ENCODE peak calls at places on chromosome 4, in five cellular contexts. One of them, this sample, is unnamed.

GRCh38 chr4:37769590-37769989 is 56.9 kb upstream of the PGM2 start:
- DNase-seq in NCI-H1417: no peak
- DNase-seq in cardiac fibroblast: no peak
- DNase-seq in amygdala: no peak
- DNase-seq in endodermal cell: no peak
- DNase-seq in this sample: no peak

GRCh38 chr4:14827111-14827510 is 175.2 kb upstream of the CPEB2 start:
- DNase-seq in NCI-H1417: no peak
- DNase-seq in cardiac fibroblast: peak
- DNase-seq in amygdala: no peak
- DNase-seq in endodermal cell: no peak
- DNase-seq in this sample: no peak

GRCh38 chr4:40908297-40908696 is 158.5 kb downstream of the NSUN7 start:
- DNase-seq in NCI-H1417: peak
- DNase-seq in cardiac fibroblast: no peak
- DNase-seq in amygdala: no peak
- DNase-seq in endodermal cell: no peak
- DNase-seq in this sample: no peak

GRCh38 chr4:20832821-20833220 is 132.6 kb downstream of the PACRGL start:
- DNase-seq in NCI-H1417: no peak
- DNase-seq in cardiac fibroblast: peak
- DNase-seq in amygdala: no peak
- DNase-seq in endodermal cell: no peak
- DNase-seq in this sample: no peak

GRCh38 chr4:2842667-2843022 is 999 bp upstream of the ADD1 start:
- DNase-seq in NCI-H1417: no peak
- DNase-seq in cardiac fibroblast: no peak
- DNase-seq in amygdala: no peak
- DNase-seq in endodermal cell: no peak
- DNase-seq in this sample: no peak

GRCh38 chr4:71126719-71127118 is 133.3 kb downstream of the DCK start:
- DNase-seq in NCI-H1417: no peak
- DNase-seq in cardiac fibroblast: peak
- DNase-seq in amygdala: no peak
- DNase-seq in endodermal cell: no peak
- DNase-seq in this sample: no peak

GRCh38 chr4:3034231-3034630 is 40.1 kb downstream of the HTT-AS start:
- DNase-seq in NCI-H1417: no peak
- DNase-seq in cardiac fibroblast: no peak
- DNase-seq in amygdala: no peak
- DNase-seq in endodermal cell: no peak
- DNase-seq in this sample: no peak

GRCh38 chr4:19739101-19739651 is 512.5 kb upstream of the SLIT2 start:
- DNase-seq in NCI-H1417: no peak
- DNase-seq in cardiac fibroblast: peak
- DNase-seq in amygdala: no peak
- DNase-seq in endodermal cell: no peak
- DNase-seq in this sample: no peak

GRCh38 chr4:20297246-20297645 is 45.5 kb downstream of the SLIT2 start:
- DNase-seq in NCI-H1417: no peak
- DNase-seq in cardiac fibroblast: peak
- DNase-seq in amygdala: no peak
- DNase-seq in endodermal cell: no peak
- DNase-seq in this sample: no peak

GRCh38 chr4:108168672-108169562 is at the start of gene LEF1:
- DNase-seq in NCI-H1417: peak
- DNase-seq in cardiac fibroblast: peak
- DNase-seq in amygdala: no peak
- DNase-seq in endodermal cell: peak
- DNase-seq in this sample: peak

GRCh38 chr4:127936974-127937373 is 28.0 kb downstream of the MFSD8 start:
- DNase-seq in NCI-H1417: no peak
- DNase-seq in cardiac fibroblast: peak
- DNase-seq in amygdala: no peak
- DNase-seq in endodermal cell: no peak
- DNase-seq in this sample: no peak

GRCh38 chr4:38531126-38531737 is 132.8 kb upstream of the KLF3 start:
- DNase-seq in NCI-H1417: peak
- DNase-seq in cardiac fibroblast: no peak
- DNase-seq in amygdala: no peak
- DNase-seq in endodermal cell: no peak
- DNase-seq in this sample: no peak

GRCh38 chr4:139819082-139819481 is 153.5 kb downstream of the MGST2 start:
- DNase-seq in NCI-H1417: no peak
- DNase-seq in cardiac fibroblast: no peak
- DNase-seq in amygdala: no peak
- DNase-seq in endodermal cell: no peak
- DNase-seq in this sample: no peak

GRCh38 chr4:113593400-113594230 is 167.9 kb downstream of the CAMK2D start:
- DNase-seq in NCI-H1417: no peak
- DNase-seq in cardiac fibroblast: no peak
- DNase-seq in amygdala: no peak
- DNase-seq in endodermal cell: no peak
- DNase-seq in this sample: no peak

GRCh38 chr4:69750346-69750745 is 10.1 kb downstream of the SULT1B1 start:
- DNase-seq in NCI-H1417: no peak
- DNase-seq in cardiac fibroblast: peak
- DNase-seq in amygdala: no peak
- DNase-seq in endodermal cell: no peak
- DNase-seq in this sample: no peak

GRCh38 chr4:184417802-184418511 is 56.4 kb downstream of the IRF2 start:
- DNase-seq in NCI-H1417: no peak
- DNase-seq in cardiac fibroblast: peak
- DNase-seq in amygdala: no peak
- DNase-seq in endodermal cell: no peak
- DNase-seq in this sample: no peak

GRCh38 chr4:3323071-3323481 is 30.3 kb downstream of the RGS12 start:
- DNase-seq in NCI-H1417: no peak
- DNase-seq in cardiac fibroblast: no peak
- DNase-seq in amygdala: no peak
- DNase-seq in endodermal cell: peak
- DNase-seq in this sample: no peak

GRCh38 chr4:92344216-92344615 is 40.5 kb downstream of the GRID2 start:
- DNase-seq in NCI-H1417: no peak
- DNase-seq in cardiac fibroblast: no peak
- DNase-seq in amygdala: no peak
- DNase-seq in endodermal cell: no peak
- DNase-seq in this sample: no peak

GRCh38 chr4:168859888-168860694 is 150.0 kb downstream of the CBR4 start:
- DNase-seq in NCI-H1417: no peak
- DNase-seq in cardiac fibroblast: no peak
- DNase-seq in amygdala: no peak
- DNase-seq in endodermal cell: no peak
- DNase-seq in this sample: no peak

GRCh38 chr4:179695175-179695574 is 2252.9 kb upstream of the AGA start:
- DNase-seq in NCI-H1417: no peak
- DNase-seq in cardiac fibroblast: peak
- DNase-seq in amygdala: no peak
- DNase-seq in endodermal cell: no peak
- DNase-seq in this sample: no peak

GRCh38 chr4:18440527-18441215 is 419.1 kb upstream of the LCORL start:
- DNase-seq in NCI-H1417: peak
- DNase-seq in cardiac fibroblast: no peak
- DNase-seq in amygdala: no peak
- DNase-seq in endodermal cell: no peak
- DNase-seq in this sample: peak

GRCh38 chr4:55358668-55359067 is 12.6 kb downstream of the SRD5A3 start:
- DNase-seq in NCI-H1417: no peak
- DNase-seq in cardiac fibroblast: peak
- DNase-seq in amygdala: no peak
- DNase-seq in endodermal cell: no peak
- DNase-seq in this sample: no peak

GRCh38 chr4:155564086-155564485 is 102.6 kb upstream of the GUCY1A1 start:
- DNase-seq in NCI-H1417: no peak
- DNase-seq in cardiac fibroblast: no peak
- DNase-seq in amygdala: no peak
- DNase-seq in endodermal cell: no peak
- DNase-seq in this sample: no peak

GRCh38 chr4:61531188-61531587 is 331.1 kb downstream of the ADGRL3 start:
- DNase-seq in NCI-H1417: no peak
- DNase-seq in cardiac fibroblast: no peak
- DNase-seq in amygdala: no peak
- DNase-seq in endodermal cell: no peak
- DNase-seq in this sample: no peak

GRCh38 chr4:27059446-27059845 is 198.8 kb downstream of the STIM2 start:
- DNase-seq in NCI-H1417: no peak
- DNase-seq in cardiac fibroblast: peak
- DNase-seq in amygdala: no peak
- DNase-seq in endodermal cell: no peak
- DNase-seq in this sample: no peak

GRCh38 chr4:53365121-53365485 is 758 bp downstream of the SCFD2 start:
- DNase-seq in NCI-H1417: no peak
- DNase-seq in cardiac fibroblast: peak
- DNase-seq in amygdala: no peak
- DNase-seq in endodermal cell: no peak
- DNase-seq in this sample: peak

GRCh38 chr4:10690185-10690907 is 5.8 kb upstream of the CLNK start:
- DNase-seq in NCI-H1417: no peak
- DNase-seq in cardiac fibroblast: no peak
- DNase-seq in amygdala: no peak
- DNase-seq in endodermal cell: no peak
- DNase-seq in this sample: no peak

GRCh38 chr4:57037982-57038604 is 59.4 kb downstream of the POLR2B start:
- DNase-seq in NCI-H1417: peak
- DNase-seq in cardiac fibroblast: peak
- DNase-seq in amygdala: no peak
- DNase-seq in endodermal cell: peak
- DNase-seq in this sample: peak

GRCh38 chr4:80266267-80266901 is at the start of gene FGF5:
- DNase-seq in NCI-H1417: peak
- DNase-seq in cardiac fibroblast: peak
- DNase-seq in amygdala: no peak
- DNase-seq in endodermal cell: peak
- DNase-seq in this sample: peak

GRCh38 chr4:18318682-18319410 is 297.3 kb upstream of the LCORL start:
- DNase-seq in NCI-H1417: no peak
- DNase-seq in cardiac fibroblast: peak
- DNase-seq in amygdala: no peak
- DNase-seq in endodermal cell: no peak
- DNase-seq in this sample: no peak